ENCODE peak calls at places on chromosomes 4 and X, in nine cellular contexts. One of them, this sample, is unnamed.
A peak's percentile ranks its signal among the peaks of the same experiment; 100 is the strongest.

GRCh38 chr4:78477276-78477675 is 74.3 kb upstream of the ANXA3 start:
- DNase-seq in tibial nerve: no peak
- DNase-seq in GM12865: no peak
- DNase-seq in A549: no peak
- DNase-seq in heart right ventricle: no peak
- DNase-seq in endothelial cell of umbilical vein: peak; percentile 22
- DNase-seq in left ventricle myocardium inferior: no peak
- DNase-seq in testis: no peak
- DNase-seq in IMR-90: peak; percentile 60
- DNase-seq in this sample: no peak

GRCh38 chr4:113468165-113469022 is 293.1 kb downstream of the CAMK2D start:
- DNase-seq in tibial nerve: peak; percentile 82
- DNase-seq in GM12865: no peak
- DNase-seq in A549: peak; percentile 79
- DNase-seq in heart right ventricle: peak; percentile 82
- DNase-seq in endothelial cell of umbilical vein: peak; percentile 100
- DNase-seq in left ventricle myocardium inferior: peak; percentile 55
- DNase-seq in testis: peak; percentile 46
- DNase-seq in IMR-90: peak; percentile 100
- DNase-seq in this sample: no peak

GRCh38 chrX:3820170-3820569 is 106.7 kb upstream of the PRKX start:
- DNase-seq in tibial nerve: no peak
- DNase-seq in GM12865: no peak
- DNase-seq in A549: no peak
- DNase-seq in heart right ventricle: no peak
- DNase-seq in endothelial cell of umbilical vein: no peak
- DNase-seq in left ventricle myocardium inferior: no peak
- DNase-seq in testis: no peak
- DNase-seq in IMR-90: peak; percentile 93
- DNase-seq in this sample: no peak

GRCh38 chr4:105461221-105462041 is 12.4 kb downstream of the PPA2 start:
- DNase-seq in tibial nerve: no peak
- DNase-seq in GM12865: peak; percentile 13
- DNase-seq in A549: no peak
- DNase-seq in heart right ventricle: no peak
- DNase-seq in endothelial cell of umbilical vein: no peak
- DNase-seq in left ventricle myocardium inferior: no peak
- DNase-seq in testis: no peak
- DNase-seq in IMR-90: no peak
- DNase-seq in this sample: no peak

GRCh38 chrX:153642655-153643430 is 4.2 kb upstream of the DUSP9 start:
- DNase-seq in tibial nerve: no peak
- DNase-seq in GM12865: no peak
- DNase-seq in A549: no peak
- DNase-seq in heart right ventricle: no peak
- DNase-seq in endothelial cell of umbilical vein: no peak
- DNase-seq in left ventricle myocardium inferior: no peak
- DNase-seq in testis: no peak
- DNase-seq in IMR-90: no peak
- DNase-seq in this sample: no peak

GRCh38 chrX:34658316-34658715 is 1.2 kb upstream of the TMEM47 start:
- DNase-seq in tibial nerve: no peak
- DNase-seq in GM12865: no peak
- DNase-seq in A549: no peak
- DNase-seq in heart right ventricle: no peak
- DNase-seq in endothelial cell of umbilical vein: no peak
- DNase-seq in left ventricle myocardium inferior: no peak
- DNase-seq in testis: no peak
- DNase-seq in IMR-90: peak; percentile 40
- DNase-seq in this sample: no peak

GRCh38 chr4:15303052-15303641 is 124.7 kb upstream of the C1QTNF7 start:
- DNase-seq in tibial nerve: no peak
- DNase-seq in GM12865: no peak
- DNase-seq in A549: peak; percentile 55
- DNase-seq in heart right ventricle: no peak
- DNase-seq in endothelial cell of umbilical vein: no peak
- DNase-seq in left ventricle myocardium inferior: no peak
- DNase-seq in testis: no peak
- DNase-seq in IMR-90: peak; percentile 80
- DNase-seq in this sample: no peak

GRCh38 chr4:143389543-143390195 is 53.0 kb downstream of the GAB1 start:
- DNase-seq in tibial nerve: no peak
- DNase-seq in GM12865: no peak
- DNase-seq in A549: no peak
- DNase-seq in heart right ventricle: no peak
- DNase-seq in endothelial cell of umbilical vein: no peak
- DNase-seq in left ventricle myocardium inferior: no peak
- DNase-seq in testis: no peak
- DNase-seq in IMR-90: peak; percentile 73
- DNase-seq in this sample: no peak

GRCh38 chr4:165926307-165926706 is 53.3 kb downstream of the TLL1 start:
- DNase-seq in tibial nerve: no peak
- DNase-seq in GM12865: no peak
- DNase-seq in A549: no peak
- DNase-seq in heart right ventricle: no peak
- DNase-seq in endothelial cell of umbilical vein: peak; percentile 44
- DNase-seq in left ventricle myocardium inferior: no peak
- DNase-seq in testis: no peak
- DNase-seq in IMR-90: no peak
- DNase-seq in this sample: no peak

GRCh38 chrX:47772764-47773163 is 63.9 kb upstream of the ZNF81 start:
- DNase-seq in tibial nerve: no peak
- DNase-seq in GM12865: no peak
- DNase-seq in A549: no peak
- DNase-seq in heart right ventricle: no peak
- DNase-seq in endothelial cell of umbilical vein: no peak
- DNase-seq in left ventricle myocardium inferior: no peak
- DNase-seq in testis: no peak
- DNase-seq in IMR-90: no peak
- DNase-seq in this sample: no peak

GRCh38 chr4:184617611-184618196 is 31.5 kb downstream of the CASP3 start:
- DNase-seq in tibial nerve: no peak
- DNase-seq in GM12865: no peak
- DNase-seq in A549: no peak
- DNase-seq in heart right ventricle: peak; percentile 19
- DNase-seq in endothelial cell of umbilical vein: no peak
- DNase-seq in left ventricle myocardium inferior: no peak
- DNase-seq in testis: no peak
- DNase-seq in IMR-90: no peak
- DNase-seq in this sample: no peak
- H3K4me3 ChIP-seq in tibial nerve: no peak overlapping the region
- H3K4me3 ChIP-seq in GM12865: peak overlapping the region; percentile 38
- H3K4me3 ChIP-seq in A549: no peak overlapping the region
- H3K4me3 ChIP-seq in heart right ventricle: no peak overlapping the region
- H3K4me3 ChIP-seq in endothelial cell of umbilical vein: no peak overlapping the region
- H3K4me3 ChIP-seq in left ventricle myocardium inferior: no peak overlapping the region
- H3K4me3 ChIP-seq in testis: no peak overlapping the region
- H3K4me3 ChIP-seq in IMR-90: no peak overlapping the region
- H3K4me3 ChIP-seq in this sample: no peak overlapping the region

GRCh38 chrX:119990995-119991787 is 47.6 kb upstream of the NKAP start:
- DNase-seq in tibial nerve: no peak
- DNase-seq in GM12865: no peak
- DNase-seq in A549: no peak
- DNase-seq in heart right ventricle: no peak
- DNase-seq in endothelial cell of umbilical vein: no peak
- DNase-seq in left ventricle myocardium inferior: no peak
- DNase-seq in testis: no peak
- DNase-seq in IMR-90: no peak
- DNase-seq in this sample: no peak
- H3K4me3 ChIP-seq in tibial nerve: no peak overlapping the region
- H3K4me3 ChIP-seq in GM12865: no peak overlapping the region
- H3K4me3 ChIP-seq in A549: peak overlapping the region; percentile 47
- H3K4me3 ChIP-seq in heart right ventricle: peak overlapping the region; percentile 40
- H3K4me3 ChIP-seq in endothelial cell of umbilical vein: no peak overlapping the region
- H3K4me3 ChIP-seq in left ventricle myocardium inferior: peak overlapping the region; percentile 50
- H3K4me3 ChIP-seq in testis: no peak overlapping the region
- H3K4me3 ChIP-seq in IMR-90: no peak overlapping the region
- H3K4me3 ChIP-seq in this sample: no peak overlapping the region

GRCh38 chrX:72243472-72243871 is 4.6 kb upstream of the ERCC6L start:
- DNase-seq in tibial nerve: no peak
- DNase-seq in GM12865: no peak
- DNase-seq in A549: no peak
- DNase-seq in heart right ventricle: no peak
- DNase-seq in endothelial cell of umbilical vein: peak; percentile 74
- DNase-seq in left ventricle myocardium inferior: no peak
- DNase-seq in testis: no peak
- DNase-seq in IMR-90: peak; percentile 51
- DNase-seq in this sample: no peak

GRCh38 chrX:72238183-72238582 is 644 bp downstream of the ERCC6L start:
- DNase-seq in tibial nerve: no peak
- DNase-seq in GM12865: no peak
- DNase-seq in A549: no peak
- DNase-seq in heart right ventricle: no peak
- DNase-seq in endothelial cell of umbilical vein: no peak
- DNase-seq in left ventricle myocardium inferior: no peak
- DNase-seq in testis: no peak
- DNase-seq in IMR-90: no peak
- DNase-seq in this sample: no peak

GRCh38 chrX:72236841-72237240 is 2.0 kb downstream of the ERCC6L start:
- DNase-seq in tibial nerve: no peak
- DNase-seq in GM12865: no peak
- DNase-seq in A549: no peak
- DNase-seq in heart right ventricle: no peak
- DNase-seq in endothelial cell of umbilical vein: no peak
- DNase-seq in left ventricle myocardium inferior: no peak
- DNase-seq in testis: no peak
- DNase-seq in IMR-90: peak; percentile 80
- DNase-seq in this sample: no peak

GRCh38 chrX:72240976-72241375 is 2.1 kb upstream of the ERCC6L start:
- DNase-seq in tibial nerve: no peak
- DNase-seq in GM12865: no peak
- DNase-seq in A549: no peak
- DNase-seq in heart right ventricle: no peak
- DNase-seq in endothelial cell of umbilical vein: no peak
- DNase-seq in left ventricle myocardium inferior: no peak
- DNase-seq in testis: no peak
- DNase-seq in IMR-90: no peak
- DNase-seq in this sample: no peak

DNA sequence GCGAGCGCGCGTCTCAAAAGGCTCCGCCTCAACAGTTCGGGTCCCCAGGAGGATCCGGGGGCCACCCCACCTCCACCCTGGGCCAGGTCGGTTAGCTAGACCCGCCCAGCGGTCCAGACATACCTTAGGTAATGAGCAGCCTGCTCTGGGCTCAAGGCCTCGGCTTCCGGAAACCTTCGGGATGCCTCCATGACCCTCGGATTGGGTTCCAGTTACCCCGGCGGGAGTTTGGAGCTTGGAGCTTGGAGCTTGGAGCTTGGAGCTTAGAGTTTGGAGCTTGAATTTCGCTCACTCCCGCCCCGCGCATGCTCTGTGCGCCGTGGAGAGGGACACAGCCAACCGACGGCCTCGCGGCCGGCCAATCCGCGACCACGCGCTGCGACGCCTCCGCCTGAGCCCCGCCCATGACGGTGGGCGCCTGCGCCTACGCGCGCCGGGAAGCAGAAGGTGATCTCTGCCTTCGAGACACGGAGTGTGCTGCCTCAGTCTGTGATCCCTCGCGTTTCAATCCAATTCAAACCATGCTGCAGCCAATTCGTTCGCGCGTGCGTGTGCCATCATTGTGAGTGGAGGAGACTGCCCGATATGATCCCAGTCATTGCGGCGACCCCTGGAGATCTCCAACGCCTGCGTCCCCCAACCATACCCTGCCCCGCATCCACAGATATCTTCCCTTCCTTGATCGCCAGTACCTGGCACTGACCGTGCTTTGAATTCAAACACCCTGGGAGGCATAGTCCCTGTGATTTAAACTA is at the start of gene ERCC6L:
- DNase-seq in tibial nerve: peak; percentile 65
- DNase-seq in GM12865: peak; percentile 89
- DNase-seq in A549: peak; percentile 94
- DNase-seq in heart right ventricle: peak; percentile 83
- DNase-seq in endothelial cell of umbilical vein: peak; percentile 89
- DNase-seq in left ventricle myocardium inferior: peak; percentile 85
- DNase-seq in testis: peak; percentile 89
- DNase-seq in IMR-90: peak; percentile 80
- DNase-seq in this sample: peak; percentile 87
- H3K4me3 ChIP-seq in tibial nerve: no peak within 1 kb of the TSS
- H3K4me3 ChIP-seq in GM12865: peak within 1 kb of the TSS; percentile 65
- H3K4me3 ChIP-seq in A549: peak within 1 kb of the TSS; percentile 62
- H3K4me3 ChIP-seq in heart right ventricle: peak within 1 kb of the TSS; percentile 40
- H3K4me3 ChIP-seq in endothelial cell of umbilical vein: peak within 1 kb of the TSS; percentile 63
- H3K4me3 ChIP-seq in left ventricle myocardium inferior: peak within 1 kb of the TSS; percentile 60
- H3K4me3 ChIP-seq in testis: no peak within 1 kb of the TSS
- H3K4me3 ChIP-seq in IMR-90: peak within 1 kb of the TSS; percentile 32
- H3K4me3 ChIP-seq in this sample: peak within 1 kb of the TSS; percentile 58

GRCh38 chr4:107824367-107825071 is at the start of gene SGMS2:
- DNase-seq in tibial nerve: peak; percentile 83
- DNase-seq in GM12865: no peak
- DNase-seq in A549: peak; percentile 87
- DNase-seq in heart right ventricle: peak; percentile 87
- DNase-seq in endothelial cell of umbilical vein: peak; percentile 91
- DNase-seq in left ventricle myocardium inferior: peak; percentile 86
- DNase-seq in testis: peak; percentile 84
- DNase-seq in IMR-90: peak; percentile 84
- DNase-seq in this sample: peak; percentile 84

GRCh38 chr4:107828315-107828714 is 3.6 kb downstream of the SGMS2 start:
- DNase-seq in tibial nerve: no peak
- DNase-seq in GM12865: no peak
- DNase-seq in A549: no peak
- DNase-seq in heart right ventricle: no peak
- DNase-seq in endothelial cell of umbilical vein: no peak
- DNase-seq in left ventricle myocardium inferior: no peak
- DNase-seq in testis: no peak
- DNase-seq in IMR-90: no peak
- DNase-seq in this sample: no peak

GRCh38 chr4:107825072-107825789 is 499 bp downstream of the SGMS2 start:
- DNase-seq in tibial nerve: peak; percentile 25
- DNase-seq in GM12865: no peak
- DNase-seq in A549: peak; percentile 37
- DNase-seq in heart right ventricle: peak; percentile 16
- DNase-seq in endothelial cell of umbilical vein: peak; percentile 65
- DNase-seq in left ventricle myocardium inferior: no peak
- DNase-seq in testis: peak; percentile 38
- DNase-seq in IMR-90: peak; percentile 39
- DNase-seq in this sample: no peak

GRCh38 chr4:107826427-107826980 is 1.8 kb downstream of the SGMS2 start:
- DNase-seq in tibial nerve: no peak
- DNase-seq in GM12865: no peak
- DNase-seq in A549: no peak
- DNase-seq in heart right ventricle: no peak
- DNase-seq in endothelial cell of umbilical vein: peak; percentile 48
- DNase-seq in left ventricle myocardium inferior: no peak
- DNase-seq in testis: no peak
- DNase-seq in IMR-90: no peak
- DNase-seq in this sample: no peak

DNA sequence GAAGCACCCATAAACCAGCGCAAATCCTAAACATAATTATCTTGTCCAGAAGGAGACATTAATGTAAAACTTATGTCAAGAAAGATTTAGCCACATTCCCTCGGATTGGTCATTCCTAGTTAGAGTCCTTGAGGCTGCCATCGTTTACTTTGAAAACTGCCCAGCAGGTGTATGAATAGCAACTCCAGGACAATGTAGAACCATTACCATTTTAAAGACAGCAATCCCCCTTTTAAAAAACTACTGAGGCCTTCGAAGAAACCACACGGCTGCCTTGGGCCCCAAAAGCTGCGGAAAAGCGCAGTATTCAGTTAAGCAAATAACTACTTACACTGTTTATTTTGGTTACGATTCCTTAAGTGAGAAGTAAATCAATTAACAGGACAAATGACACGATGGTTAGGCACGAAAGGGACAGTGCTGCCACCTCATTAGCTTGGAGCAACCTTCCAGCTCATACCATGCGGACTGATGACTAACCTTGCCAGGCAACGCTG is 814 bp upstream of the SGMS2 start:
- DNase-seq in tibial nerve: no peak
- DNase-seq in GM12865: no peak
- DNase-seq in A549: no peak
- DNase-seq in heart right ventricle: no peak
- DNase-seq in endothelial cell of umbilical vein: no peak
- DNase-seq in left ventricle myocardium inferior: no peak
- DNase-seq in testis: no peak
- DNase-seq in IMR-90: no peak
- DNase-seq in this sample: no peak
- H3K4me3 ChIP-seq in tibial nerve: peak overlapping the region; percentile 69
- H3K4me3 ChIP-seq in GM12865: no peak overlapping the region
- H3K4me3 ChIP-seq in A549: peak overlapping the region; percentile 91
- H3K4me3 ChIP-seq in heart right ventricle: peak overlapping the region; percentile 81
- H3K4me3 ChIP-seq in endothelial cell of umbilical vein: no peak overlapping the region
- H3K4me3 ChIP-seq in left ventricle myocardium inferior: peak overlapping the region; percentile 89
- H3K4me3 ChIP-seq in testis: peak overlapping the region; percentile 67
- H3K4me3 ChIP-seq in IMR-90: peak overlapping the region; percentile 64
- H3K4me3 ChIP-seq in this sample: peak overlapping the region; percentile 86

This sample was measured in dorsolateral prefrontal cortex.